ENCODE peak calls at places on chromosome 14, in eight cellular contexts. U is A549, R is endothelial cell of umbilical vein, D is IMR-90, V is neural progenitor cell, K is PC-9, P is PC-3, B is H9. T is an unnamed sample.

GRCh38 chr14:73777420-73777819 is 63.2 kb upstream of the PNMA1 start:
- DNase-seq in B (peak; percentile 79), D (no peak), U (no peak), P (no peak), R (no peak), V (peak; percentile 41), K (no peak), T (no peak)

GRCh38 chr14:89184952-89185351 is 232.1 kb downstream of the FOXN3 start:
- DNase-seq in D (no peak), V (no peak), R (no peak), P (no peak), K (no peak), U (no peak), B (no peak), T (no peak)

GRCh38 chr14:91119556-91120311 is 5.9 kb downstream of the DGLUCY start:
- DNase-seq in P (peak; percentile 84), U (no peak), B (no peak), R (peak; percentile 41), V (no peak), D (peak; percentile 89), K (no peak), T (no peak)

GRCh38 chr14:32403688-32404087 is 74.6 kb downstream of the AKAP6 start:
- DNase-seq in D (no peak), V (no peak), U (no peak), B (no peak), R (no peak), K (no peak), P (peak; percentile 45), T (no peak)

GRCh38 chr14:64296561-64296960 is 2.4 kb upstream of the ESR2 start:
- DNase-seq in K (no peak), U (no peak), P (peak; percentile 56), V (no peak), D (peak; percentile 15), R (peak; percentile 88), B (no peak), T (peak; percentile 17)

GRCh38 chr14:54312166-54312801 is 84.5 kb upstream of the CDKN3 start:
- DNase-seq in B (peak; percentile 49), P (peak; percentile 100), U (peak; percentile 24), D (peak; percentile 85), R (peak; percentile 81), K (peak; percentile 91), V (no peak), T (peak; percentile 48)

GRCh38 chr14:35369701-35370191 is 34.8 kb downstream of the NFKBIA start:
- DNase-seq in U (peak; percentile 67), K (peak; percentile 60), D (no peak), V (no peak), P (peak; percentile 85), B (no peak), R (no peak), T (no peak)

GRCh38 chr14:51850651-51851050 is 9.8 kb upstream of the GNG2 start:
- DNase-seq in D (no peak), R (no peak), V (no peak), P (no peak), U (no peak), B (no peak), K (no peak), T (no peak)

GRCh38 chr14:91138511-91139359 is 24.9 kb downstream of the DGLUCY start:
- DNase-seq in B (peak; percentile 41), K (no peak), U (peak; percentile 28), D (no peak), R (peak; percentile 82), V (peak; percentile 31), P (peak; percentile 75), T (no peak)

GRCh38 chr14:37594916-37595808 is at the start of the genes FOXA1 and TTC6:
- DNase-seq in V (peak; percentile 72), K (peak; percentile 62), D (peak; percentile 24), R (no peak), U (peak; percentile 53), B (peak; percentile 81), P (peak; percentile 91), T (peak; percentile 80)

GRCh38 chr14:61561657-61562276 is 133.5 kb upstream of the HIF1A start:
- DNase-seq in R (peak; percentile 99), P (peak; percentile 99), U (peak; percentile 77), K (peak; percentile 91), D (peak; percentile 99), B (peak; percentile 44), V (no peak), T (peak; percentile 88)

GRCh38 chr14:36771256-36771655 is 109.6 kb downstream of the PAX9 start:
- DNase-seq in R (peak; percentile 36), U (no peak), V (no peak), D (no peak), K (peak; percentile 32), P (peak; percentile 34), B (no peak), T (peak; percentile 23)

GRCh38 chr14:77645520-77646230 is 29.2 kb upstream of the SPTLC2 start:
- DNase-seq in B (no peak), V (no peak), P (no peak), R (no peak), K (no peak), D (no peak), U (no peak), T (no peak)

GRCh38 chr14:65170768-65171251 is 68.5 kb upstream of the MAX start:
- DNase-seq in R (peak; percentile 70), V (peak; percentile 74), P (peak; percentile 80), K (no peak), B (peak; percentile 76), D (peak; percentile 81), U (peak; percentile 43), T (peak; percentile 84)

GRCh38 chr14:58239259-58240210 is 5.1 kb upstream of the PSMA3 start:
- DNase-seq in R (peak; percentile 81), B (peak; percentile 56), D (peak; percentile 64), K (peak; percentile 67), V (peak; percentile 78), P (peak; percentile 98), U (peak; percentile 16), T (peak; percentile 84)

GRCh38 chr14:85165091-85165490 is 364.9 kb upstream of the FLRT2 start:
- DNase-seq in B (no peak), P (peak; percentile 5), R (peak; percentile 87), V (no peak), U (no peak), K (peak; percentile 2), D (no peak), T (no peak)

GRCh38 chr14:106442857-106443256 is 916.5 kb downstream of the TMEM121 start:
- DNase-seq in D (no peak), P (no peak), V (no peak), R (no peak), U (no peak), B (no peak), K (no peak), T (no peak)

GRCh38 chr14:103593577-103593976 is 30.8 kb downstream of the COA8 start:
- DNase-seq in U (no peak), V (no peak), R (peak; percentile 28), B (no peak), P (no peak), D (no peak), K (no peak), T (no peak)

GRCh38 chr14:65336191-65336591 is 76.3 kb upstream of the FUT8 start:
- DNase-seq in P (peak; percentile 29), B (no peak), K (no peak), V (no peak), U (no peak), D (peak; percentile 73), R (no peak), T (peak; percentile 35)

GRCh38 chr14:104749111-104749649 is 3.8 kb upstream of the SIVA1 start:
- DNase-seq in R (no peak), B (no peak), P (peak; percentile 70), D (peak; percentile 58), U (no peak), K (peak; percentile 49), V (peak; percentile 42), T (peak; percentile 84)

GRCh38 chr14:94581127-94581999 is at the start of gene SERPINA5:
- DNase-seq in V (peak; percentile 50), K (peak; percentile 3), R (peak; percentile 31), P (peak; percentile 2), D (no peak), B (peak; percentile 76), U (no peak), T (peak; percentile 70)

GRCh38 chr14:62745496-62745895 is 299.8 kb downstream of the KCNH5 start:
- DNase-seq in V (no peak), K (no peak), U (no peak), D (peak; percentile 12), R (no peak), B (no peak), P (peak; percentile 9), T (no peak)

GRCh38 chr14:55746533-55746932 is 166.5 kb downstream of the KTN1 start:
- DNase-seq in V (no peak), U (no peak), D (peak; percentile 29), R (no peak), B (no peak), P (peak; percentile 58), K (no peak), T (peak; percentile 64)

GRCh38 chr14:95477411-95478089 is 38.9 kb downstream of the SYNE3 start:
- DNase-seq in B (no peak), P (peak; percentile 11), U (no peak), V (no peak), R (no peak), D (no peak), K (no peak), T (no peak)

GRCh38 chr14:83419420-83419819 is 1885.8 kb upstream of the SEL1L start:
- DNase-seq in B (no peak), V (no peak), R (peak; percentile 62), D (no peak), U (no peak), P (no peak), K (no peak), T (no peak)

GRCh38 chr14:94767321-94767878 is 2.5 kb downstream of the GSC start:
- DNase-seq in P (no peak), V (peak; percentile 57), D (no peak), K (no peak), U (no peak), R (no peak), B (peak; percentile 54), T (no peak)

GRCh38 chr14:84465890-84466289 is 1064.1 kb upstream of the FLRT2 start:
- DNase-seq in K (no peak), P (peak; percentile 82), D (no peak), B (no peak), V (no peak), U (no peak), R (peak; percentile 51), T (peak; percentile 28)

GRCh38 chr14:96895658-96896271 is 98.6 kb downstream of the VRK1 start:
- DNase-seq in B (no peak), R (no peak), K (no peak), P (no peak), U (no peak), D (no peak), V (no peak), T (no peak)
- H3K4me2 ChIP-seq in B (no peak overlapping the region), R (no peak overlapping the region), K (no peak overlapping the region), P (no peak overlapping the region), U (no peak overlapping the region), D (no peak overlapping the region), V (no peak overlapping the region), T (no peak overlapping the region)

GRCh38 chr14:100641274-100641860 is 54.1 kb upstream of the BEGAIN start:
- DNase-seq in P (no peak), B (no peak), D (no peak), U (no peak), K (no peak), R (no peak), V (no peak), T (no peak)
- TF ChIP-seq CTCF in P (peak; percentile 16), B (no peak), D (no peak), U (no peak), K (no peak), R (no peak), V (no peak), T (no peak)

GRCh38 chr14:92323031-92323915 is at the start of gene SLC24A4:
- DNase-seq in U (peak; percentile 40), P (no peak), K (no peak), V (peak; percentile 75), D (no peak), R (no peak), B (peak; percentile 60), T (peak; percentile 26)
- H3K4me2 ChIP-seq in U (peak within 1 kb of the TSS; percentile 100), P (peak within 1 kb of the TSS; percentile 71), K (no peak within 1 kb of the TSS), V (peak within 1 kb of the TSS; percentile 97), D (no peak within 1 kb of the TSS), R (no peak within 1 kb of the TSS), B (peak within 1 kb of the TSS; percentile 26), T (peak within 1 kb of the TSS; percentile 94)

GRCh38 chr14:50055461-50056228 is 60.7 kb downstream of the VCPKMT start:
- DNase-seq in U (no peak), D (no peak), V (peak; percentile 10), B (no peak), R (peak; percentile 46), P (no peak), K (no peak), T (no peak)
- TF ChIP-seq CTCF in U (no peak), D (peak; percentile 13), V (peak; percentile 16), B (peak; percentile 34), R (no peak), P (peak; percentile 43), K (no peak), T (no peak)

T was measured in hepatocyte.